ENCODE peak calls at places on chromosomes 11 and 22, in ten cellular contexts. Y, C, Q, U, D, G, H, X, V and I are unnamed samples.

GRCh38 chr11:17883946-17884345 is 128.9 kb downstream of the SERGEF start:
- DNase-seq in X (no peak), H (no peak), V (no peak), G (no peak), U (no peak), Y (no peak), D (no peak), Q (no peak), C (no peak), I (no peak)

GRCh38 chr11:74949748-74950127 is 672 bp downstream of the SPCS2 start:
- DNase-seq in G (peak), D (peak), Q (peak), U (no peak), Y (peak), H (peak), V (no peak), X (peak), C (no peak), I (no peak)

GRCh38 chr11:66418168-66418985 is 2.5 kb upstream of the NPAS4 start:
- DNase-seq in U (peak), X (peak), Y (peak), Q (peak), G (peak), C (peak), V (peak), H (peak), D (peak), I (no peak)

GRCh38 chr11:113014262-113014661 is 53.0 kb downstream of the NCAM1 start:
- DNase-seq in H (peak), D (peak), G (no peak), Y (peak), V (no peak), U (no peak), X (no peak), Q (no peak), C (no peak), I (no peak)

GRCh38 chr11:72872012-72872411 is 57.8 kb downstream of the ATG16L2 start:
- DNase-seq in G (no peak), Y (no peak), U (no peak), H (no peak), Q (no peak), V (no peak), C (no peak), X (no peak), D (no peak), I (no peak)

GRCh38 chr11:776459-777287 is 614 bp downstream of the GATD1 start:
- DNase-seq in H (peak), C (no peak), D (peak), U (peak), V (no peak), X (peak), G (peak), Q (no peak), Y (no peak), I (no peak)

GRCh38 chr11:126416542-126417090 is 61.1 kb downstream of the ST3GAL4 start:
- DNase-seq in U (peak), D (peak), Y (no peak), H (peak), G (peak), Q (peak), X (no peak), C (peak), V (peak), I (peak)

GRCh38 chr11:105918039-105918438 is 104.0 kb downstream of the MSANTD4 start:
- DNase-seq in G (no peak), H (no peak), C (no peak), X (no peak), U (no peak), Y (no peak), D (no peak), Q (no peak), V (no peak), I (no peak)

GRCh38 chr22:23279781-23280180 is 99.5 kb downstream of the BCR start:
- DNase-seq in V (no peak), C (no peak), X (no peak), D (no peak), U (no peak), Q (no peak), Y (no peak), G (no peak), H (no peak), I (no peak)

GRCh38 chr11:74749127-74749964 is 697 bp downstream of the RNF169 start:
- DNase-seq in Q (no peak), G (peak), Y (peak), D (peak), X (peak), H (peak), U (peak), C (peak), V (peak), I (peak)